ENCODE peak calls at places on chromosomes 2 and 18, in nine cellular contexts. O, M, U, Q, J, X, K, A and F are unnamed samples.

GRCh38 chr2:237863102-237863511 is 3.7 kb downstream of the RAMP1 start:
- DNase-seq in K (no peak), A (no peak), M (peak; percentile 28), J (no peak), Q (no peak), X (no peak), U (no peak), O (no peak), F (no peak)

GRCh38 chr18:2903006-2903405 is 56.2 kb downstream of the EMILIN2 start:
- DNase-seq in M (no peak), A (no peak), J (peak; percentile 61), U (no peak), X (peak; percentile 69), O (no peak), Q (no peak), K (peak; percentile 50), F (peak; percentile 13)

GRCh38 chr2:15834381-15835031 is 105.8 kb upstream of the MYCN start:
- DNase-seq in U (no peak), K (no peak), A (no peak), X (no peak), M (no peak), Q (no peak), J (no peak), O (no peak), F (no peak)

GRCh38 chr2:215417400-215417951 is 18.4 kb downstream of the FN1 start:
- DNase-seq in J (no peak), O (no peak), X (no peak), M (no peak), Q (no peak), A (no peak), K (no peak), U (no peak), F (no peak)

GRCh38 chr2:29841386-29842004 is 79.9 kb downstream of the ALK start:
- DNase-seq in U (no peak), M (peak; percentile 78), J (peak; percentile 22), O (no peak), X (peak; percentile 11), A (no peak), Q (peak; percentile 18), K (no peak), F (peak; percentile 22)

GRCh38 chr2:149716687-149717086 is 129.1 kb upstream of the MMADHC start:
- DNase-seq in Q (no peak), O (no peak), X (no peak), J (no peak), K (no peak), U (no peak), M (peak; percentile 54), A (no peak), F (no peak)

GRCh38 chr2:233650981-233651380 is 14.7 kb downstream of the UGT1A10 start:
- DNase-seq in J (no peak), Q (no peak), M (no peak), X (no peak), A (no peak), U (no peak), K (no peak), O (no peak), F (no peak)

GRCh38 chr18:79955302-79956075 is 4.0 kb upstream of the SLC66A2 start:
- DNase-seq in O (no peak), U (no peak), K (no peak), A (no peak), X (no peak), M (peak; percentile 22), J (no peak), Q (no peak), F (no peak)

GRCh38 chr18:29873211-29873610 is 1169.3 kb downstream of the DSC3 start:
- DNase-seq in X (no peak), M (no peak), K (no peak), J (no peak), Q (no peak), U (no peak), O (no peak), A (no peak), F (no peak)

GRCh38 chr18:293557-293956 is 25.7 kb upstream of the THOC1 start:
- DNase-seq in U (no peak), K (no peak), A (no peak), X (peak; percentile 31), M (no peak), Q (no peak), J (peak; percentile 29), O (no peak), F (peak; percentile 29)